ENCODE peak calls at places on chromosome 14, in nine cellular contexts. M, V, G, N, Y, I, W, U and B are unnamed samples.
A peak's percentile ranks its signal among the peaks of the same experiment; 100 is the strongest.

GRCh38 chr14:104293851-104294627 is 155.7 kb downstream of the KIF26A start:
- DNase-seq in M (no peak), V (no peak), G (peak; percentile 45), N (no peak), Y (no peak), I (no peak), W (peak; percentile 32), U (no peak), B (no peak)

GRCh38 chr14:94481468-94482131 is 5.6 kb upstream of the SERPINA9 start:
- DNase-seq in M (no peak), V (no peak), G (peak; percentile 71), N (no peak), Y (no peak), I (no peak), W (no peak), U (no peak), B (no peak)

GRCh38 chr14:47857646-47858045 is 182.2 kb upstream of the MDGA2 start:
- DNase-seq in M (no peak), V (no peak), G (no peak), N (no peak), Y (no peak), I (no peak), W (no peak), U (no peak), B (no peak)

GRCh38 chr14:39293629-39294028 is 59.9 kb downstream of the MIA2 start:
- DNase-seq in M (no peak), V (no peak), G (no peak), N (no peak), Y (no peak), I (no peak), W (no peak), U (no peak), B (no peak)

GRCh38 chr14:90483551-90483950 is 86.7 kb downstream of the CALM1 start:
- DNase-seq in M (no peak), V (peak; percentile 32), G (no peak), N (no peak), Y (no peak), I (peak; percentile 8), W (peak; percentile 77), U (peak; percentile 44), B (no peak)

GRCh38 chr14:29856516-29856915 is 71.1 kb downstream of the PRKD1 start:
- DNase-seq in M (no peak), V (no peak), G (no peak), N (no peak), Y (no peak), I (no peak), W (no peak), U (no peak), B (no peak)

GRCh38 chr14:95319312-95320075 is at the start of gene CLMN:
- DNase-seq in M (peak; percentile 41), V (no peak), G (peak; percentile 74), N (peak; percentile 49), Y (peak; percentile 80), I (peak; percentile 6), W (peak; percentile 49), U (peak; percentile 7), B (peak; percentile 82)

GRCh38 chr14:23344481-23344880 is 8.2 kb downstream of the SLC22A17 start:
- DNase-seq in M (no peak), V (no peak), G (peak; percentile 4), N (no peak), Y (no peak), I (no peak), W (no peak), U (no peak), B (no peak)

GRCh38 chr14:63677891-63678379 is 36.3 kb upstream of the WDR89 start:
- DNase-seq in M (no peak), V (no peak), G (no peak), N (peak; percentile 82), Y (peak; percentile 59), I (no peak), W (peak; percentile 89), U (no peak), B (no peak)

GRCh38 chr14:90093942-90094595 is 32.3 kb downstream of the KCNK13 start:
- DNase-seq in M (no peak), V (no peak), G (no peak), N (no peak), Y (no peak), I (no peak), W (peak; percentile 25), U (no peak), B (no peak)

GRCh38 chr14:102226356-102227125 is 78.4 kb downstream of the MOK start:
- DNase-seq in M (no peak), V (no peak), G (no peak), N (no peak), Y (no peak), I (no peak), W (no peak), U (no peak), B (no peak)

GRCh38 chr14:100440207-100440631 is 117.1 kb downstream of the SLC25A47 start:
- DNase-seq in M (peak; percentile 64), V (no peak), G (peak; percentile 83), N (peak; percentile 79), Y (peak; percentile 86), I (peak; percentile 19), W (peak; percentile 58), U (peak; percentile 2), B (peak; percentile 70)

GRCh38 chr14:69260246-69260978 is 454 bp downstream of the GALNT16 start:
- DNase-seq in M (no peak), V (no peak), G (no peak), N (peak; percentile 26), Y (peak; percentile 61), I (no peak), W (peak; percentile 41), U (no peak), B (peak; percentile 40)

GRCh38 chr14:20855652-20856291 is 35.4 kb upstream of the RNASE3 start:
- DNase-seq in M (peak; percentile 67), V (peak; percentile 38), G (peak; percentile 61), N (peak; percentile 58), Y (peak; percentile 89), I (peak; percentile 20), W (peak; percentile 89), U (no peak), B (no peak)

GRCh38 chr14:52021971-52022600 is 32.7 kb downstream of the RTRAF start:
- DNase-seq in M (no peak), V (no peak), G (no peak), N (no peak), Y (no peak), I (no peak), W (peak; percentile 92), U (no peak), B (no peak)

GRCh38 chr14:66746316-66747006 is 238.5 kb downstream of the GPHN start:
- DNase-seq in M (peak; percentile 0), V (no peak), G (no peak), N (peak; percentile 7), Y (peak; percentile 14), I (no peak), W (peak; percentile 73), U (no peak), B (no peak)

GRCh38 chr14:45177081-45177480 is 41.4 kb downstream of the FANCM start:
- DNase-seq in M (no peak), V (no peak), G (no peak), N (no peak), Y (no peak), I (no peak), W (no peak), U (no peak), B (no peak)

GRCh38 chr14:95531473-95531872 is 3.4 kb upstream of the GLRX5 start:
- DNase-seq in M (no peak), V (no peak), G (no peak), N (no peak), Y (no peak), I (no peak), W (peak; percentile 57), U (no peak), B (no peak)

GRCh38 chr14:24508155-24508554 is at the start of gene CMA1:
- DNase-seq in M (no peak), V (no peak), G (no peak), N (no peak), Y (no peak), I (no peak), W (no peak), U (no peak), B (no peak)

GRCh38 chr14:89241265-89241664 is 175.8 kb downstream of the FOXN3 start:
- DNase-seq in M (no peak), V (no peak), G (no peak), N (no peak), Y (no peak), I (no peak), W (no peak), U (no peak), B (no peak)

GRCh38 chr14:75196468-75196867 is 20.1 kb upstream of the TMED10 start:
- DNase-seq in M (no peak), V (no peak), G (no peak), N (no peak), Y (peak; percentile 40), I (no peak), W (peak; percentile 56), U (no peak), B (no peak)

GRCh38 chr14:88189840-88190191 is 133.3 kb downstream of the KCNK10 start:
- DNase-seq in M (no peak), V (no peak), G (peak; percentile 0), N (no peak), Y (peak; percentile 34), I (no peak), W (no peak), U (no peak), B (no peak)

GRCh38 chr14:89422181-89422951 is 5.3 kb upstream of the FOXN3 start:
- DNase-seq in M (no peak), V (no peak), G (no peak), N (peak; percentile 43), Y (peak; percentile 71), I (no peak), W (no peak), U (no peak), B (no peak)

GRCh38 chr14:68417007-68417659 is 375.7 kb downstream of the ZFP36L1 start:
- DNase-seq in M (no peak), V (no peak), G (no peak), N (no peak), Y (no peak), I (no peak), W (no peak), U (no peak), B (no peak)

GRCh38 chr14:40417777-40418401 is 985.7 kb upstream of the FBXO33 start:
- DNase-seq in M (peak; percentile 7), V (no peak), G (no peak), N (peak; percentile 41), Y (peak; percentile 68), I (no peak), W (no peak), U (no peak), B (no peak)

GRCh38 chr14:23186913-23187654 is 3.6 kb upstream of the SLC7A8 start:
- DNase-seq in M (no peak), V (no peak), G (no peak), N (peak; percentile 70), Y (peak; percentile 75), I (peak; percentile 13), W (peak; percentile 86), U (peak; percentile 6), B (peak; percentile 32)

GRCh38 chr14:70237710-70238109 is 49.0 kb upstream of the SLC8A3 start:
- DNase-seq in M (no peak), V (no peak), G (no peak), N (no peak), Y (no peak), I (no peak), W (no peak), U (no peak), B (no peak)

GRCh38 chr14:54294802-54295201 is 102.0 kb upstream of the CDKN3 start:
- DNase-seq in M (no peak), V (no peak), G (no peak), N (no peak), Y (no peak), I (no peak), W (no peak), U (no peak), B (no peak)

GRCh38 chr14:48008646-48009045 is 333.2 kb upstream of the MDGA2 start:
- DNase-seq in M (no peak), V (no peak), G (no peak), N (no peak), Y (no peak), I (no peak), W (no peak), U (no peak), B (no peak)